ENCODE peak calls at places on chromosome 11, in seven cellular contexts. S, X, L, E, B, K and W are unnamed samples.

GRCh38 chr11:6703247-6704063 is 20.3 kb upstream of the MRPL17 start:
- DNase-seq in K (peak; percentile 5), S (peak; percentile 86), B (peak; percentile 45), E (no peak), L (peak; percentile 34), X (peak; percentile 65), W (peak; percentile 22)

GRCh38 chr11:102254047-102254446 is 63.2 kb upstream of the BIRC3 start:
- DNase-seq in K (no peak), B (no peak), E (no peak), S (no peak), L (no peak), X (no peak), W (no peak)

GRCh38 chr11:8261316-8261715 is 2.4 kb downstream of the LMO1 start:
- DNase-seq in S (no peak), E (no peak), L (no peak), B (no peak), X (no peak), K (no peak), W (no peak)

GRCh38 chr11:31784645-31785044 is 26.5 kb downstream of the PAX6 start:
- DNase-seq in K (no peak), E (no peak), L (no peak), S (no peak), X (no peak), B (no peak), W (no peak)

GRCh38 chr11:120985718-120986569 is 38.0 kb upstream of the TBCEL start:
- DNase-seq in X (peak; percentile 63), K (no peak), S (peak; percentile 72), B (peak; percentile 88), E (peak; percentile 91), L (peak; percentile 47), W (no peak)

GRCh38 chr11:26830218-26830617 is 108.4 kb upstream of the SLC5A12 start:
- DNase-seq in S (no peak), X (no peak), K (no peak), B (no peak), L (no peak), E (no peak), W (no peak)

GRCh38 chr11:22920939-22921565 is 60.8 kb upstream of the CCDC179 start:
- DNase-seq in L (peak; percentile 5), K (no peak), S (peak; percentile 70), X (peak; percentile 27), E (no peak), B (peak; percentile 39), W (peak; percentile 27)

GRCh38 chr11:95435628-95436353 is 204.8 kb upstream of the SESN3 start:
- DNase-seq in B (no peak), E (no peak), S (no peak), X (no peak), K (no peak), L (no peak), W (no peak)

GRCh38 chr11:116600930-116601329 is 171.9 kb downstream of the BUD13 start:
- DNase-seq in B (no peak), E (no peak), S (peak; percentile 18), K (no peak), L (no peak), X (no peak), W (no peak)

GRCh38 chr11:104254347-104254746 is 90.4 kb upstream of the PDGFD start:
- DNase-seq in K (no peak), E (no peak), B (peak; percentile 7), L (no peak), X (peak; percentile 17), S (peak; percentile 70), W (peak; percentile 48)

GRCh38 chr11:126194121-126194543 is 17.3 kb downstream of the RPUSD4 start:
- DNase-seq in L (peak; percentile 43), E (no peak), X (peak; percentile 44), B (peak; percentile 82), K (peak; percentile 12), S (peak; percentile 71), W (no peak)

GRCh38 chr11:110153474-110153873 is 60.3 kb downstream of the ZC3H12C start:
- DNase-seq in K (no peak), B (no peak), X (no peak), S (no peak), L (no peak), E (no peak), W (no peak)

GRCh38 chr11:33982661-33983060 is 68.9 kb upstream of the CAPRIN1 start:
- DNase-seq in K (no peak), L (no peak), X (no peak), B (no peak), S (no peak), E (no peak), W (no peak)

GRCh38 chr11:1650918-1651262 is 21.3 kb downstream of the KRTAP5-5 start:
- DNase-seq in X (no peak), K (no peak), E (no peak), L (no peak), S (no peak), B (no peak), W (no peak)

GRCh38 chr11:45089251-45089650 is 57.2 kb upstream of the PRDM11 start:
- DNase-seq in K (no peak), L (no peak), E (no peak), S (peak; percentile 99), X (peak; percentile 88), B (no peak), W (no peak)

GRCh38 chr11:128532016-128532570 is 55.3 kb downstream of the ETS1 start:
- DNase-seq in E (no peak), B (no peak), X (no peak), L (no peak), S (no peak), K (no peak), W (no peak)

GRCh38 chr11:27471067-27471587 is 1.5 kb downstream of the LGR4 start:
- DNase-seq in K (no peak), E (no peak), L (peak; percentile 16), X (no peak), S (no peak), B (no peak), W (no peak)

GRCh38 chr11:116879789-116880402 is 42.5 kb upstream of the APOA1 start:
- DNase-seq in L (peak; percentile 37), B (peak; percentile 58), S (peak; percentile 86), E (no peak), X (no peak), K (no peak), W (peak; percentile 27)

GRCh38 chr11:134515081-134515960 is 103.3 kb upstream of the B3GAT1 start:
- DNase-seq in S (no peak), L (no peak), X (peak; percentile 7), K (no peak), B (no peak), E (no peak), W (no peak)

GRCh38 chr11:111225871-111226270 is 19.7 kb upstream of the POU2AF2 start:
- DNase-seq in K (no peak), X (no peak), B (no peak), S (no peak), E (no peak), L (no peak), W (no peak)

GRCh38 chr11:86676533-86677154 is 4.2 kb upstream of the ME3 start:
- DNase-seq in X (no peak), E (no peak), S (peak; percentile 27), K (no peak), B (peak; percentile 22), L (no peak), W (peak; percentile 58)

GRCh38 chr11:59707371-59707770 is 6.3 kb downstream of the OR10V1 start:
- DNase-seq in E (no peak), K (no peak), B (no peak), S (no peak), X (no peak), L (no peak), W (no peak)

GRCh38 chr11:119902656-119903181 is 173.7 kb upstream of the NECTIN1 start:
- DNase-seq in X (no peak), K (no peak), L (no peak), S (no peak), B (no peak), E (no peak), W (no peak)

DNA sequence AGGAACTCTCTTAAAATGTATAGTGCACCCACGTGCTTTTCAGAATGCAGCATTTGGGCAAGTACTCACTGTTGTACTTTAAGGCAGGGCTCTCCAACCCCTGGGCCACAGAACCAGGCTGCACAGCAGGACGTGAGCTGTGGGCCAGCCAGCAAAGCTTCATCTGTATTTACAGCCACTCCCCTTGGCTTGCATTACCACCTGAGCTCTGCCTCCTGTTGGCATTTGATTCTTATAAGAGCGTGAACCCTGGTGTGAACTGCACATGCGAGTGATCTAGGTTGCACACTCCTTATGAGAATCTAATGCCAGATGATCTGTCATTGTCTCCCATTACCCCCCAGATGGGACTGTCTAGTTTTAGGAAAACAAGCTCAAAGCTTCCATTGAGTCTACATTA is 3.0 kb downstream of the C11orf58 start:
- DNase-seq in X (no peak), K (no peak), S (no peak), E (no peak), L (no peak), B (no peak), W (no peak)
- H3K4me1 ChIP-seq in X (peaks cover 57% of the 10 kb centered on the region), K (peaks cover 33% of the 10 kb centered on the region), S (peaks cover 5% of the 10 kb centered on the region), E (peaks cover 47% of the 10 kb centered on the region), L (peaks cover 28% of the 10 kb centered on the region), B (peaks cover 4% of the 10 kb centered on the region), W (no peaks in the 10 kb centered on the region)

GRCh38 chr11:36449566-36450390 is 60.3 kb downstream of the TRAF6 start:
- DNase-seq in L (no peak), S (peak; percentile 41), B (no peak), E (no peak), K (no peak), X (no peak), W (no peak)
- H3K4me3 ChIP-seq in L (peak overlapping the region; percentile 56), S (no peak overlapping the region), B (peak overlapping the region; percentile 3), E (no peak overlapping the region), K (peak overlapping the region; percentile 26), X (no peak overlapping the region), W (no peak overlapping the region)

GRCh38 chr11:64060263-64060860 is 24.6 kb downstream of the FLRT1 start:
- DNase-seq in X (no peak), S (no peak), L (no peak), B (no peak), K (no peak), E (peak; percentile 79), W (no peak)
- H3K9me3 ChIP-seq in X (no peaks in the 10 kb centered on the region), S (no peaks in the 10 kb centered on the region), L (no peaks in the 10 kb centered on the region), B (no peaks in the 10 kb centered on the region), K (no peaks in the 10 kb centered on the region), E (no peaks in the 10 kb centered on the region), W (no peaks in the 10 kb centered on the region)

GRCh38 chr11:131975624-131976420 is 605.4 kb downstream of the NTM start:
- DNase-seq in B (no peak), X (no peak), L (no peak), S (no peak), K (no peak), E (no peak), W (no peak)

GRCh38 chr11:131978351-131978750 is 607.9 kb downstream of the NTM start:
- DNase-seq in L (no peak), S (no peak), X (no peak), E (no peak), B (no peak), K (no peak), W (no peak)

GRCh38 chr11:131977231-131977630 is 606.8 kb downstream of the NTM start:
- DNase-seq in L (no peak), B (no peak), X (no peak), S (no peak), E (no peak), K (no peak), W (no peak)

GRCh38 chr11:131979364-131979763 is 608.9 kb downstream of the NTM start:
- DNase-seq in K (no peak), S (no peak), L (no peak), X (no peak), E (no peak), B (peak; percentile 63), W (no peak)

DNA sequence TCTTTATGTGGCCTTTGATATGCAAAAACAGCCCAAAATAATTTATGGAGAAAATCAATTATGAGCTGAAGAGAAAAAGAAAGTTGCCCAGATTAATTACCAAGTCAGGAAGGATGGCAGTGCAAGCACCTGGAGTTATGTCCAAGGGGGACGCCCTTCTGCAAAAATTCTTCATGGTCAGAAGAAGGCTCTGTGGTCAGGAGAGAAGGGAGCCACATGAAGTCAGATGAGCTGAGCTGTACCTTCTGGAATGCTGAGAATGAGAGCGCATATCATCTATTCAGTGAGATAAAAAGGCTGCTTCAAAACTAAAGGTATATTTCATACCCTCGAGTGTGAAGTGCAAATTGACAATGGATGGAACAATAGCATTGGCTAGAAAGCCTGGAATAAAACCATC is 607.4 kb downstream of the NTM start:
- DNase-seq in L (no peak), E (no peak), K (no peak), X (no peak), S (peak; percentile 30), B (no peak), W (no peak)
- H3K4me1 ChIP-seq in L (no peaks in the 10 kb centered on the region), E (no peaks in the 10 kb centered on the region), K (no peaks in the 10 kb centered on the region), X (no peaks in the 10 kb centered on the region), S (no peaks in the 10 kb centered on the region), B (peaks cover 36% of the 10 kb centered on the region), W (peaks cover 9% of the 10 kb centered on the region)